ENCODE peak calls at places on chromosomes 12 and 14, in four cellular contexts. Y, R, V and B are unnamed samples.

GRCh38 chr14:51462182-51462581 is 189.5 kb upstream of the FRMD6 start:
- DNase-seq in Y (no peak), R (no peak), V (peak; percentile 70), B (peak; percentile 45)

GRCh38 chr14:77565289-77566081 is 51.0 kb downstream of the SPTLC2 start:
- DNase-seq in Y (no peak), R (no peak), V (no peak), B (no peak)

GRCh38 chr12:89451876-89452275 is 72.7 kb downstream of the GALNT4 start:
- DNase-seq in Y (no peak), R (no peak), V (no peak), B (no peak)

GRCh38 chr14:51614707-51615106 is 37.0 kb upstream of the FRMD6 start:
- DNase-seq in Y (no peak), R (peak; percentile 92), V (no peak), B (no peak)

GRCh38 chr14:91202234-91202974 is 42.1 kb downstream of the GPR68 start:
- DNase-seq in Y (no peak), R (no peak), V (no peak), B (no peak)

GRCh38 chr12:96305665-96306064 is 94.6 kb downstream of the CDK17 start:
- DNase-seq in Y (no peak), R (no peak), V (no peak), B (no peak)

GRCh38 chr12:115140981-115141380 is 457.0 kb upstream of the TBX3 start:
- DNase-seq in Y (no peak), R (no peak), V (no peak), B (no peak)

GRCh38 chr12:105083551-105084105 is 630 bp downstream of the ALDH1L2 start:
- DNase-seq in Y (no peak), R (no peak), V (no peak), B (peak; percentile 94)

GRCh38 chr12:123141615-123142517 is 9.0 kb downstream of the PITPNM2 start:
- DNase-seq in Y (no peak), R (no peak), V (no peak), B (no peak)

GRCh38 chr14:76919811-76920571 is 93.8 kb downstream of the LRRC74A start:
- DNase-seq in Y (no peak), R (peak; percentile 96), V (no peak), B (no peak)

GRCh38 chr12:43306066-43306465 is 245.9 kb downstream of the ADAMTS20 start:
- DNase-seq in Y (no peak), R (no peak), V (peak; percentile 96), B (no peak)

GRCh38 chr14:37289688-37290087 is 92.0 kb downstream of the MIPOL1 start:
- DNase-seq in Y (no peak), R (no peak), V (no peak), B (no peak)

GRCh38 chr12:120783197-120783596 is 57.6 kb downstream of the ACADS start:
- DNase-seq in Y (no peak), R (no peak), V (peak; percentile 25), B (no peak)

GRCh38 chr12:117321572-117321971 is 39.9 kb downstream of the NOS1 start:
- DNase-seq in Y (no peak), R (no peak), V (no peak), B (no peak)

GRCh38 chr14:29709490-29709889 is 218.2 kb downstream of the PRKD1 start:
- DNase-seq in Y (no peak), R (no peak), V (no peak), B (no peak)

GRCh38 chr12:127509066-127509778 is 757.7 kb upstream of the TMEM132C start:
- DNase-seq in Y (no peak), R (no peak), V (no peak), B (no peak)